ENCODE peak calls at places on chromosomes 16 and 17, in eight cellular contexts. C is testis, W is fibroblast of pulmonary artery, T is AG09309, M is tibial artery, F is cardiac fibroblast, V is neural crest cell, Q is heart right ventricle. N is an unnamed sample.

GRCh38 chr17:78127240-78127887 is 1.2 kb downstream of the TMC6 start:
- DNase-seq in C (peak), T (no peak), F (no peak), W (no peak), M (no peak), Q (peak), V (peak), N (peak)

GRCh38 chr17:77842148-77842905 is 116.2 kb upstream of the TNRC6C start:
- DNase-seq in F (peak), W (peak), T (no peak), M (peak), Q (no peak), C (no peak), V (no peak), N (peak)

GRCh38 chr17:19238167-19238505 is 970 bp downstream of the EPN2 start:
- DNase-seq in C (peak), V (no peak), T (no peak), Q (peak), W (no peak), M (peak), F (peak), N (peak)

GRCh38 chr17:35900693-35901487 is 20.7 kb upstream of the CCL5 start:
- DNase-seq in F (peak), W (peak), Q (no peak), M (no peak), V (no peak), C (no peak), T (no peak), N (peak)

GRCh38 chr17:14737984-14738651 is 437.2 kb downstream of the HS3ST3B1 start:
- DNase-seq in V (peak), T (peak), W (peak), M (peak), C (peak), Q (peak), F (peak), N (no peak)

GRCh38 chr16:2710021-2710710 is 9.9 kb downstream of the PRSS27 start:
- DNase-seq in T (no peak), M (peak), W (no peak), F (no peak), Q (no peak), C (no peak), V (no peak), N (no peak)

GRCh38 chr16:79795556-79795955 is 195.0 kb upstream of the MAF start:
- DNase-seq in V (no peak), M (no peak), C (no peak), F (no peak), T (no peak), Q (no peak), W (no peak), N (no peak)

GRCh38 chr16:23514381-23515152 is 4.3 kb upstream of the GGA2 start:
- DNase-seq in M (peak), Q (no peak), T (no peak), C (no peak), V (no peak), F (no peak), W (no peak), N (peak)

GRCh38 chr17:66354981-66355380 is 52.6 kb downstream of the PRKCA start:
- DNase-seq in Q (no peak), W (peak), F (peak), V (no peak), M (no peak), T (no peak), C (no peak), N (no peak)

GRCh38 chr17:77363821-77364361 is 223.1 kb downstream of the SEC14L1 start:
- DNase-seq in W (peak), M (peak), T (no peak), V (no peak), F (peak), Q (peak), C (peak), N (peak)

GRCh38 chr16:15811778-15812750 is 44.8 kb downstream of the MYH11 start:
- DNase-seq in F (peak), V (no peak), C (peak), W (peak), T (peak), Q (no peak), M (peak), N (no peak)
- TF ChIP-seq CTCF in F (no peak), V (no peak), C (no peak), W (no peak), T (no peak), Q (no peak), M (peak), N (no peak)

GRCh38 chr16:20364051-20364450 is 11.5 kb upstream of the UMOD start:
- DNase-seq in W (no peak), F (no peak), M (no peak), T (no peak), C (no peak), V (no peak), Q (no peak), N (no peak)

GRCh38 chr16:20363191-20363590 is 10.7 kb upstream of the UMOD start:
- DNase-seq in M (no peak), C (no peak), T (no peak), F (no peak), W (no peak), Q (no peak), V (no peak), N (no peak)

GRCh38 chr16:20355114-20355782 is 2.7 kb upstream of the UMOD start:
- DNase-seq in Q (no peak), C (no peak), M (no peak), T (no peak), V (no peak), W (no peak), F (no peak), N (no peak)

GRCh38 chr16:20359997-20360396 is 7.5 kb upstream of the UMOD start:
- DNase-seq in T (no peak), C (peak), Q (no peak), V (peak), F (no peak), W (no peak), M (no peak), N (no peak)
- TF ChIP-seq CTCF in T (no peak), C (no peak), Q (peak), V (peak), F (no peak), W (no peak), M (no peak), N (no peak)

GRCh38 chr17:27811961-27812360 is 11.6 kb upstream of the NOS2 start:
- DNase-seq in F (no peak), M (no peak), V (no peak), Q (no peak), W (no peak), C (no peak), T (no peak), N (no peak)
- TF ChIP-seq CTCF in F (no peak), M (no peak), V (no peak), Q (no peak), W (no peak), C (no peak), T (no peak), N (no peak)

DNA sequence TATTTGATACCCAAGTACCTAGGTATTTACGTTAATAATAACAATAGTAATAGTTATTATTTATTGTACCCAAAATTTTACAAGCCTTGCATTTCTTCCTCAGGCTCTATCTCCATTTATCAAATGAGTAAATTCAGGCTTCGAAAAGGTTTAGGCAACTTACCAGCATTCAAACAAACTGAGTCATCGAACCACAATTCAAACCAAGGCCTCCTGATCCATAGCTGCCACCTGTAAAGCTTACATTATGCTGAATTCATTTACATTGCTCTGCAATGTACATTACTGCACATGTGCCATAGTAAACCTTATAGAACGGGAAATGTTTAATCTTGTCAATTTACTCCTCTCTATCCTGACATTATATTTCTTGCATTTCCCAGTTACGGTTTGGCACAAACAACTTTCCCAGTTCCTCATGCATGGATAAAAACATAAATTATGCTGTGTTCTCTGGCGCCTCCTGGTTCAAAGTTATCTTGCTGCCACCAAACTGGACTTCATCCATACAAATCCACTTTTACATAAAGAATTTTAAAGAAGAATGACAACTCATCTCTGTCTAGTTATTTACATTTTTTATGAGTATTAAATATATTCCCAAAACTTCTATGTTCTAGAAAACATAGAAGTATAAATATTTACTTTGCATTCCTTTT is 360.6 kb upstream of the SOX9 start:
- DNase-seq in C (peak), W (no peak), M (no peak), F (no peak), V (no peak), T (no peak), Q (no peak), N (no peak)
- TF ChIP-seq CTCF in C (no peak), W (no peak), M (no peak), F (no peak), V (no peak), T (peak), Q (no peak), N (no peak)

GRCh38 chr17:40346768-40347154 is 17.8 kb downstream of the GJD3 start:
- DNase-seq in V (no peak), T (no peak), F (no peak), C (no peak), W (no peak), Q (no peak), M (no peak), N (no peak)
- TF ChIP-seq CTCF in V (no peak), T (no peak), F (no peak), C (no peak), W (no peak), Q (no peak), M (no peak), N (no peak)

DNA sequence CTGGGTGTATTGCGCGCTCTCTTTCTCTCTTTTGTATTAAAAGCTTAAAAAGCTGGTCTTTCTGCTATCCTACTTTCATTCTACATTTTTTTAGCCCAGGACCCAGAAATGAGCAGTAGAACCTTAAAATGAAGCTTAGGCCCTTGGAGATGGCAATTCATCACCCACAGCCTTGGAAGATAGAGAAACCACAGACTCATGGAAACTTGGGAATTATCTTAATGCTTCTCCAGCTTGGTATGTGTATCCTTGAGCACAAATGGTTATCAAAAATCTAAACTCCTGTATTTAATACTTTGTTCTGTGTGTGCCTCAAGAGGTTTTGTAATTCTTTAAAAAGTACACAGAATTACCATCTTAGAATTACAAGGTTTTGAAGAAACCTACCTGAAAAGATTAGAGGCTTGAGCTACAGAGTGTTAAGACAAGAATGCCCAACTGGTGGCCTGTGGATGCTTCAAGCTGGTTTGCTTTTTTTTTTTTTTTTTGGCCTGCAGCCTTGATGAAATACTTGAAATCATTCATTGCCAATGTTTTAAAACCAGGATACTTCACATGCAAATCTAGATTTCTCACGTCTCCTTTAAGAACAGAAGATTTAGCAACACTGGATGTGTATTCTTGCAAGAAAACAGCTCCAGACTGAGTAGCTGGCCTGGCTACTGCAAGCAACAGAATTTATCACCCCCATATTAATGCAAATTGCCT is 105.0 kb downstream of the XYLT1 start:
- DNase-seq in C (no peak), V (no peak), M (no peak), W (no peak), Q (no peak), F (peak), T (peak), N (no peak)
- TF ChIP-seq CTCF in C (no peak), V (no peak), M (no peak), W (no peak), Q (no peak), F (no peak), T (no peak), N (no peak)

N was measured in activated CD8-positive, alpha-beta T cell treated with anti-CD3 and anti-CD28 coated beads for 36 hours.